ENCODE peak calls at places on chromosomes 1 and 21, in five cellular contexts. P, L, K, B and T are unnamed samples.
A peak's percentile ranks its signal among the peaks of the same experiment; 100 is the strongest.

GRCh38 chr1:4271338-4271998 is 371.4 kb upstream of the C1orf174 start:
- DNase-seq in L (no peak), B (no peak), P (no peak), K (no peak), T (no peak)

GRCh38 chr1:3909615-3910014 is 9.5 kb upstream of the C1orf174 start:
- DNase-seq in K (no peak), L (no peak), P (no peak), B (no peak), T (no peak)

GRCh38 chr1:206715552-206716518 is 31.1 kb downstream of the MAPKAPK2 start:
- DNase-seq in P (no peak), L (no peak), B (no peak), K (no peak), T (no peak)

GRCh38 chr1:94974824-94975223 is 47.9 kb upstream of the CNN3 start:
- DNase-seq in P (no peak), B (no peak), L (peak; percentile 83), K (no peak), T (no peak)

GRCh38 chr1:170657275-170657853 is 6.6 kb upstream of the PRRX1 start:
- DNase-seq in L (peak; percentile 36), K (no peak), B (no peak), P (no peak), T (no peak)

GRCh38 chr1:68163220-68163619 is 69.1 kb downstream of the WLS start:
- DNase-seq in B (no peak), K (no peak), L (no peak), P (no peak), T (no peak)

GRCh38 chr1:4016351-4017130 is 116.5 kb upstream of the C1orf174 start:
- DNase-seq in K (no peak), P (no peak), L (no peak), B (no peak), T (no peak)

GRCh38 chr1:225881081-225882007 is 836 bp downstream of the TMEM63A start:
- DNase-seq in L (peak; percentile 30), P (peak; percentile 78), K (peak; percentile 84), B (peak; percentile 75), T (peak; percentile 30)

GRCh38 chr1:182725264-182725965 is 41.0 kb upstream of the RGS8 start:
- DNase-seq in K (no peak), B (no peak), L (no peak), P (no peak), T (peak; percentile 6)

GRCh38 chr1:84370831-84371394 is 27.4 kb upstream of the DNASE2B start:
- DNase-seq in B (no peak), P (no peak), L (peak; percentile 85), K (no peak), T (peak; percentile 72)

GRCh38 chr21:42312626-42313104 is 2.5 kb downstream of the TFF3 start:
- DNase-seq in L (no peak), P (no peak), B (no peak), K (no peak), T (no peak)

GRCh38 chr1:78005755-78006154 is 1.0 kb downstream of the DNAJB4 start:
- DNase-seq in L (peak; percentile 91), K (no peak), B (no peak), P (no peak), T (peak; percentile 96)

GRCh38 chr1:7425771-7426170 is 345.3 kb upstream of the VAMP3 start:
- DNase-seq in B (no peak), P (no peak), K (no peak), L (no peak), T (no peak)

GRCh38 chr21:34501716-34502115 is 10.3 kb downstream of the KCNE1 start:
- DNase-seq in P (no peak), B (no peak), K (no peak), L (no peak), T (no peak)

GRCh38 chr1:248884632-248885295 is 21.3 kb upstream of the PGBD2 start:
- DNase-seq in K (peak; percentile 49), P (no peak), B (no peak), L (no peak), T (no peak)